ENCODE peak calls at places on chromosomes 13 and 19, in nine cellular contexts. I, K, J, L, Z, T, H, M and A are unnamed samples.

GRCh38 chr19:7983995-7984837 is 21.2 kb downstream of the ELAVL1 start:
- DNase-seq in T (no peak), K (no peak), I (no peak), H (no peak), L (no peak), Z (no peak), M (no peak), J (no peak), A (no peak)

GRCh38 chr19:17557461-17557860 is 2.0 kb downstream of the COLGALT1 start:
- DNase-seq in M (peak; percentile 73), K (no peak), T (no peak), I (no peak), H (no peak), Z (no peak), L (no peak), J (no peak), A (no peak)

GRCh38 chr19:9086761-9087160 is at the start of gene OR1M1:
- DNase-seq in K (no peak), L (no peak), J (no peak), T (no peak), Z (no peak), H (no peak), I (no peak), M (no peak), A (no peak)

GRCh38 chr19:1254081-1254527 is 5.7 kb downstream of the MIDN start:
- DNase-seq in T (no peak), J (peak; percentile 46), K (no peak), Z (no peak), H (no peak), I (no peak), M (no peak), L (peak; percentile 76), A (no peak)

GRCh38 chr19:12670159-12670928 is 3.7 kb downstream of the WDR83 start:
- DNase-seq in L (no peak), I (no peak), K (no peak), Z (no peak), M (no peak), H (no peak), T (no peak), J (no peak), A (no peak)

GRCh38 chr13:100273576-100273975 is 184.7 kb downstream of the PCCA start:
- DNase-seq in J (no peak), Z (no peak), L (no peak), H (no peak), M (no peak), I (no peak), K (no peak), T (no peak), A (no peak)

GRCh38 chr19:49435670-49436069 is 5.7 kb downstream of the SLC17A7 start:
- DNase-seq in Z (no peak), M (no peak), J (no peak), I (no peak), L (no peak), T (no peak), K (no peak), H (no peak), A (no peak)

GRCh38 chr13:97435297-97435682 is 1.3 kb downstream of the RAP2A start:
- DNase-seq in H (no peak), J (no peak), L (no peak), I (no peak), K (no peak), Z (no peak), M (no peak), T (no peak), A (no peak)

GRCh38 chr19:58037927-58038687 is 4.3 kb downstream of the ZSCAN1 start:
- DNase-seq in L (no peak), J (no peak), I (no peak), M (no peak), K (no peak), Z (no peak), T (no peak), H (no peak), A (no peak)

GRCh38 chr13:77374786-77375185 is 47.9 kb upstream of the MYCBP2 start:
- DNase-seq in M (no peak), H (no peak), I (no peak), T (no peak), Z (no peak), K (no peak), L (no peak), J (no peak), A (peak; percentile 24)